ENCODE peak calls at places on chromosomes 1 and 21, in six cellular contexts. One of them, this sample, is unnamed.

GRCh38 chr1:89681045-89681729 is 48.3 kb downstream of the LRRC8C start:
- DNase-seq in GDM1: no peak
- DNase-seq in stimulated activated CD8-positive, alpha-beta memory T cell treated with anti-CD3 and anti-CD28 coated beads, Interleukin-2, amount 100 ng/mL, for 48 hours: no peak
- DNase-seq in heart left ventricle: no peak
- DNase-seq in stimulated activated CD4-positive, alpha-beta T cell treated with anti-CD3 and anti-CD28 coated beads, TNF-alpha, amount 100 ng/mL, for 1 hour: no peak
- DNase-seq in A673: no peak
- DNase-seq in this sample: peak

GRCh38 chr1:59123081-59123675 is 173.7 kb upstream of the FGGY start:
- DNase-seq in GDM1: no peak
- DNase-seq in stimulated activated CD8-positive, alpha-beta memory T cell treated with anti-CD3 and anti-CD28 coated beads, Interleukin-2, amount 100 ng/mL, for 48 hours: no peak
- DNase-seq in heart left ventricle: no peak
- DNase-seq in stimulated activated CD4-positive, alpha-beta T cell treated with anti-CD3 and anti-CD28 coated beads, TNF-alpha, amount 100 ng/mL, for 1 hour: no peak
- DNase-seq in A673: no peak
- DNase-seq in this sample: no peak

GRCh38 chr1:161044908-161045748 is 649 bp downstream of the USF1 start:
- DNase-seq in GDM1: peak
- DNase-seq in stimulated activated CD8-positive, alpha-beta memory T cell treated with anti-CD3 and anti-CD28 coated beads, Interleukin-2, amount 100 ng/mL, for 48 hours: no peak
- DNase-seq in heart left ventricle: peak
- DNase-seq in stimulated activated CD4-positive, alpha-beta T cell treated with anti-CD3 and anti-CD28 coated beads, TNF-alpha, amount 100 ng/mL, for 1 hour: no peak
- DNase-seq in A673: peak
- DNase-seq in this sample: peak

GRCh38 chr1:15756143-15757015 is 2.2 kb upstream of the FBLIM1 start:
- DNase-seq in GDM1: no peak
- DNase-seq in stimulated activated CD8-positive, alpha-beta memory T cell treated with anti-CD3 and anti-CD28 coated beads, Interleukin-2, amount 100 ng/mL, for 48 hours: no peak
- DNase-seq in heart left ventricle: no peak
- DNase-seq in stimulated activated CD4-positive, alpha-beta T cell treated with anti-CD3 and anti-CD28 coated beads, TNF-alpha, amount 100 ng/mL, for 1 hour: no peak
- DNase-seq in A673: no peak
- DNase-seq in this sample: no peak

GRCh38 chr21:28745131-28746055 is 247.3 kb downstream of the LTN1 start:
- DNase-seq in GDM1: peak
- DNase-seq in stimulated activated CD8-positive, alpha-beta memory T cell treated with anti-CD3 and anti-CD28 coated beads, Interleukin-2, amount 100 ng/mL, for 48 hours: peak
- DNase-seq in heart left ventricle: peak
- DNase-seq in stimulated activated CD4-positive, alpha-beta T cell treated with anti-CD3 and anti-CD28 coated beads, TNF-alpha, amount 100 ng/mL, for 1 hour: peak
- DNase-seq in A673: peak
- DNase-seq in this sample: peak

GRCh38 chr21:14740692-14741091 is 194.6 kb upstream of the SAMSN1 start:
- DNase-seq in GDM1: no peak
- DNase-seq in stimulated activated CD8-positive, alpha-beta memory T cell treated with anti-CD3 and anti-CD28 coated beads, Interleukin-2, amount 100 ng/mL, for 48 hours: no peak
- DNase-seq in heart left ventricle: no peak
- DNase-seq in stimulated activated CD4-positive, alpha-beta T cell treated with anti-CD3 and anti-CD28 coated beads, TNF-alpha, amount 100 ng/mL, for 1 hour: no peak
- DNase-seq in A673: no peak
- DNase-seq in this sample: no peak

GRCh38 chr1:91997607-91998195 is 32.1 kb upstream of the EPHX4 start:
- DNase-seq in GDM1: no peak
- DNase-seq in stimulated activated CD8-positive, alpha-beta memory T cell treated with anti-CD3 and anti-CD28 coated beads, Interleukin-2, amount 100 ng/mL, for 48 hours: peak
- DNase-seq in heart left ventricle: no peak
- DNase-seq in stimulated activated CD4-positive, alpha-beta T cell treated with anti-CD3 and anti-CD28 coated beads, TNF-alpha, amount 100 ng/mL, for 1 hour: no peak
- DNase-seq in A673: peak
- DNase-seq in this sample: peak

GRCh38 chr1:1435094-1435903 is at the start of gene VWA1:
- DNase-seq in GDM1: peak
- DNase-seq in stimulated activated CD8-positive, alpha-beta memory T cell treated with anti-CD3 and anti-CD28 coated beads, Interleukin-2, amount 100 ng/mL, for 48 hours: peak
- DNase-seq in heart left ventricle: peak
- DNase-seq in stimulated activated CD4-positive, alpha-beta T cell treated with anti-CD3 and anti-CD28 coated beads, TNF-alpha, amount 100 ng/mL, for 1 hour: peak
- DNase-seq in A673: peak
- DNase-seq in this sample: peak

GRCh38 chr21:23699402-23699801 is 1907.9 kb downstream of the MRPL39 start:
- DNase-seq in GDM1: no peak
- DNase-seq in stimulated activated CD8-positive, alpha-beta memory T cell treated with anti-CD3 and anti-CD28 coated beads, Interleukin-2, amount 100 ng/mL, for 48 hours: no peak
- DNase-seq in heart left ventricle: no peak
- DNase-seq in stimulated activated CD4-positive, alpha-beta T cell treated with anti-CD3 and anti-CD28 coated beads, TNF-alpha, amount 100 ng/mL, for 1 hour: no peak
- DNase-seq in A673: no peak
- DNase-seq in this sample: no peak

GRCh38 chr21:44940116-44940631 is 345 bp downstream of the SLX9 start:
- DNase-seq in GDM1: no peak
- DNase-seq in stimulated activated CD8-positive, alpha-beta memory T cell treated with anti-CD3 and anti-CD28 coated beads, Interleukin-2, amount 100 ng/mL, for 48 hours: no peak
- DNase-seq in heart left ventricle: peak
- DNase-seq in stimulated activated CD4-positive, alpha-beta T cell treated with anti-CD3 and anti-CD28 coated beads, TNF-alpha, amount 100 ng/mL, for 1 hour: no peak
- DNase-seq in A673: peak
- DNase-seq in this sample: no peak

GRCh38 chr1:236284291-236284711 is 2.5 kb upstream of the ERO1B start:
- DNase-seq in GDM1: peak
- DNase-seq in stimulated activated CD8-positive, alpha-beta memory T cell treated with anti-CD3 and anti-CD28 coated beads, Interleukin-2, amount 100 ng/mL, for 48 hours: peak
- DNase-seq in heart left ventricle: no peak
- DNase-seq in stimulated activated CD4-positive, alpha-beta T cell treated with anti-CD3 and anti-CD28 coated beads, TNF-alpha, amount 100 ng/mL, for 1 hour: no peak
- DNase-seq in A673: no peak
- DNase-seq in this sample: peak

GRCh38 chr1:228782662-228783414 is 47.6 kb downstream of the RHOU start:
- DNase-seq in GDM1: no peak
- DNase-seq in stimulated activated CD8-positive, alpha-beta memory T cell treated with anti-CD3 and anti-CD28 coated beads, Interleukin-2, amount 100 ng/mL, for 48 hours: no peak
- DNase-seq in heart left ventricle: no peak
- DNase-seq in stimulated activated CD4-positive, alpha-beta T cell treated with anti-CD3 and anti-CD28 coated beads, TNF-alpha, amount 100 ng/mL, for 1 hour: no peak
- DNase-seq in A673: no peak
- DNase-seq in this sample: no peak

GRCh38 chr21:20971296-20971921 is 26.8 kb upstream of the NCAM2 start:
- DNase-seq in GDM1: peak
- DNase-seq in stimulated activated CD8-positive, alpha-beta memory T cell treated with anti-CD3 and anti-CD28 coated beads, Interleukin-2, amount 100 ng/mL, for 48 hours: peak
- DNase-seq in heart left ventricle: no peak
- DNase-seq in stimulated activated CD4-positive, alpha-beta T cell treated with anti-CD3 and anti-CD28 coated beads, TNF-alpha, amount 100 ng/mL, for 1 hour: no peak
- DNase-seq in A673: peak
- DNase-seq in this sample: no peak

GRCh38 chr1:233625510-233625981 is 11.6 kb downstream of the KCNK1 start:
- DNase-seq in GDM1: no peak
- DNase-seq in stimulated activated CD8-positive, alpha-beta memory T cell treated with anti-CD3 and anti-CD28 coated beads, Interleukin-2, amount 100 ng/mL, for 48 hours: no peak
- DNase-seq in heart left ventricle: no peak
- DNase-seq in stimulated activated CD4-positive, alpha-beta T cell treated with anti-CD3 and anti-CD28 coated beads, TNF-alpha, amount 100 ng/mL, for 1 hour: no peak
- DNase-seq in A673: no peak
- DNase-seq in this sample: no peak